ENCODE peak calls at places on chromosome 9, in five cellular contexts. Q, P, K, V and W are unnamed samples. For H3K4me1, the result is how much of the 10 kb centered on the place peaks cover.

GRCh38 chr9:122216138-122216797 is 12.5 kb downstream of the LHX6 start:
- DNase-seq in P (no peak), V (no peak), K (no peak), Q (no peak), W (no peak)

GRCh38 chr9:136596630-136597031 is 50.8 kb upstream of the NOTCH1 start:
- DNase-seq in K (no peak), V (no peak), P (no peak), Q (no peak), W (peak)

GRCh38 chr9:137606005-137606601 is 617 bp downstream of the ARRDC1 start:
- DNase-seq in P (peak), Q (peak), K (no peak), V (no peak), W (peak)

GRCh38 chr9:128684325-128685021 is 4.5 kb upstream of the SET start:
- DNase-seq in Q (peak), K (peak), V (peak), P (peak), W (peak)

GRCh38 chr9:132350861-132351315 is 3.9 kb downstream of the SETX start:
- DNase-seq in V (no peak), Q (no peak), K (peak), P (no peak), W (no peak)

GRCh38 chr9:37410969-37411785 is 11.3 kb upstream of the GRHPR start:
- DNase-seq in V (no peak), K (no peak), Q (no peak), P (no peak), W (peak)

GRCh38 chr9:14415947-14416346 is 102.0 kb upstream of the NFIB start:
- DNase-seq in K (no peak), V (no peak), Q (no peak), P (no peak), W (no peak)

GRCh38 chr9:38686923-38687322 is 33.0 kb downstream of the FAM240B start:
- DNase-seq in Q (no peak), V (no peak), P (no peak), K (no peak), W (no peak)

GRCh38 chr9:94717656-94718225 is 8.8 kb upstream of the AOPEP start:
- DNase-seq in K (no peak), P (no peak), Q (no peak), V (no peak), W (no peak)

GRCh38 chr9:34578241-34579096 is 11.1 kb downstream of the CNTFR start:
- DNase-seq in P (no peak), Q (peak), K (no peak), V (no peak), W (no peak)

GRCh38 chr9:34581318-34581717 is 8.2 kb downstream of the CNTFR start:
- DNase-seq in K (no peak), Q (no peak), P (no peak), V (no peak), W (peak)

GRCh38 chr9:34579097-34579818 is 10.3 kb downstream of the CNTFR start:
- DNase-seq in Q (peak), P (no peak), K (no peak), V (no peak), W (peak)

GRCh38 chr9:34579819-34580185 is 9.7 kb downstream of the CNTFR start:
- DNase-seq in V (no peak), P (no peak), K (no peak), Q (no peak), W (no peak)

DNA sequence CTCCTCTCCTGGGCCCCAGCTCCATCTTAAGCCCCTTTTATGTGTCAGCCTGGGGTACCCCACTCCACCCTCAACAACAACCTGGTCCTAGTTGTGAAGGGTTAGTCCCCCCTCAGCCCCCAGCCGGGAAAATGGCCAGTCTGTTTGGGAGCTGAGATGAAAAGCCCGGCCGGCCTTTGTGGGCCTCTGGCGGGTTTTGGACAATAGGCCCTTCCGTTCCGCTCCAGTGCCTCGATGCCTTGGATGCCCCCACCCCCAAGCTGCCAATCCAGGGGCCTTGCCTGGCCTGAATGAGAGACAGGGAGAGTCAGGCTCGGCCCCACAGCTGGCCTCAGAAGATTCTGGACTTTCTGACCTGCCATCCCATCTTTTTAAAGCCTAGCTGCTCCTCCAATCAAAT is 9.2 kb downstream of the CNTFR start:
- DNase-seq in P (no peak), Q (no peak), K (no peak), V (no peak), W (no peak)
- H3K4me1 ChIP-seq in P (under half), Q (under half), K (under half), V (under half), W (under half)

GRCh38 chr9:124487491-124488182 is 19.6 kb downstream of the NR5A1 start:
- DNase-seq in V (no peak), K (no peak), P (no peak), Q (no peak), W (peak)

GRCh38 chr9:124483481-124483880 is 23.7 kb downstream of the NR5A1 start:
- DNase-seq in V (no peak), Q (no peak), K (no peak), P (no peak), W (no peak)

GRCh38 chr9:124486778-124487490 is 20.3 kb downstream of the NR5A1 start:
- DNase-seq in V (no peak), K (no peak), P (no peak), Q (no peak), W (no peak)

GRCh38 chr9:124485201-124485600 is 22.0 kb downstream of the NR5A1 start:
- DNase-seq in K (no peak), V (no peak), P (no peak), Q (no peak), W (peak)

GRCh38 chr9:124485936-124486335 is 21.3 kb downstream of the NR5A1 start:
- DNase-seq in V (no peak), P (no peak), K (no peak), Q (no peak), W (peak)
- H3K4me1 ChIP-seq in V (under half), P (under half), K (under half), Q (under half), W (under half)

GRCh38 chr9:135369401-135369800 is 110.2 kb upstream of the PPP1R26 start:
- DNase-seq in Q (no peak), K (no peak), V (no peak), P (no peak), W (no peak)
- H3K4me1 ChIP-seq in Q (under half), K (under half), V (under half), P (under half), W (under half)

GRCh38 chr9:124120272-124120671 is 108.7 kb downstream of the LHX2 start:
- DNase-seq in Q (no peak), P (no peak), V (no peak), K (no peak), W (no peak)
- H3K4me1 ChIP-seq in Q (under half), P (under half), V (under half), K (under half), W (under half)

GRCh38 chr9:69805962-69806633 is 14.5 kb upstream of the CFAP95 start:
- DNase-seq in P (no peak), Q (no peak), V (peak), K (no peak), W (peak)
- H3K4me1 ChIP-seq in P (under half), Q (under half), V (under half), K (under half), W (under half)

DNA sequence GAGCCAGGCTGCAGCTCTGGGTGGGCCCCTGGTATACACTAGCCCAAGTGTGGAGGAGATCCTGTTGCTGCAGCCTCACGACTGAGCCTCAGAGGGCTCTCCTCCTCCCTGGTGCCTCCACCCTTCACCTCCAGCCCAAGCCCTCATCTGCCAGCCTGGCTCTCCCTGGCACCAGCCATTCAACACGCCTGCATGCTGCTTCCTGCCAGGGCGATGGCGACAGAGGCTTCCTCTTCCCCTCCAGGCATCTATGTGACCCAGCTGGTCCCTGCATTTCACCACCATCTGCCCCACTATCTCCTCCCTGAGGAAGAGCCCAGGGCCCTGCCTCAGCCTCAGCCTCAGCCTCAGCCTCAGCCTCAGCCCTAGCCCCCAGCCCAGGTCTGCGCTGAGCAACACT is 54.8 kb upstream of the ANGPTL2 start:
- DNase-seq in P (no peak), K (no peak), V (peak), Q (no peak), W (no peak)
- H3K4me1 ChIP-seq in P (under half), K (under half), V (under half), Q (under half), W (under half)

DNA sequence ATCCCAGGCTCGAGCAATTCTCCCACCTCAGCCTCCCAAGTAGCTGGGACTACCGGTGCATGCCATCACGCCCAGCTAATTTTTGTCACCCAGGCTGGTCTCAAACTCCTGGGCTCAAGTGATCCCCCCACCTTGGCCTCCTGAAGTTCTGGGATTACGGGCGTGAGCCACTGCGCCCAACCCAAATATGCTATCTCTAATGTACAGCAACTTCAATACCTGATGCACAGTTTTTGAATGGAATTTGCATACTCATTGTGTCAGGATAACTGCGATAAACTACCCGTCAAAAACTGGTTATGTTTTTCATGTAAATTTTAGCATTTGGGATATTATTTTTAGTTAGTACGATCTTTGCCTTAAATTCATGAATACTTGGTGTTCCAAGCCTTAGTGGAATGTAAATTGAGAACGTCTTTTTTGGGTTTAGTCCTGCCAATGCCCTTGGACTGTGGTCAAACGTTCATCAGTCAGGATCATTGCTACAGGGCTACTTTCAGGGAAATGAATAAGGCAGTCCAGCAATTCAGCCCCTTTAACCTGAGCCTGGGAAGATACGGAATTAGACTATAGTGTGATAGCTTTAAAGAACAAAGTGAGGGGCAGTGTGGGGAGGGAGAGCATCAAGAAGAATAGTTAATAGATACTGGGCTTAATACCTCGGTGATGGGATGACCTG is 4.5 kb downstream of the UGCG start:
- DNase-seq in Q (no peak), V (no peak), P (no peak), K (no peak), W (no peak)
- H3K4me1 ChIP-seq in Q (under half), V (half or more), P (under half), K (under half), W (under half)

DNA sequence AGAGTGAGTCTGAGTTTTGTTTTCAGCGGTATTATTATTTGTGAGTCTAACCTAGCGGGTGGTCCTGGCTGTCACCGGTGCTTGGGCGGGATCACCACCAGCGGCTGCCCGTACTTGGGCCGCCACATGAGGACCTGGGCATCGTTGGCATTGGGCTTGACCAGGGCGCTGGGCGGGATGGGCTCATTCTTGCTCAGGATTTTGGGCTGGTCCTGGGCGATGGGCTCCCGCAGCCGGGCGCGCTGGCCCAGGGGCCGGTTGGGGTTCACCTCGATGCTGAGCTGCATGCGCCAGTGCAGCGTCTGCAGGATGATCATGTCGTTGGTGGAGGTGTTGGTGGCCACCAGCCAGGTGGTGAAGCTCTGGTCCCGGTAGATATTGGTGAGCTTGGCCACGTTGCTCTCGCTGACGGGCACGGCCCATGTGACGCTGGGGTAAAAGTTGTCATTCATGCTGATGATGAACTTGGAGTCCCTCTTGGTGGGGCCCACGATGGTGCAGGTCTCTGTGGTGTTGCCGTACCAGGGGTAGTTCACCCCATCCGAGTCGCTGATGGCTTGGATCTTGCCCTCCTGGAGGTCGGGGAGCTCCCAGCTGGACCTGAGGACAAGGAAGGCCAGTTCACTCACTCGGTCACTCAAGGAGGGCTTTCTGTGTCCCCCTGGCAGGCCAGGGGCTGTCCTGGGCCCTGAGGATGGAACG is 15.4 kb downstream of the FAM78A start:
- DNase-seq in P (no peak), V (peak), K (no peak), Q (no peak), W (no peak)
- H3K4me1 ChIP-seq in P (under half), V (under half), K (under half), Q (under half), W (under half)

GRCh38 chr9:98885575-98886292 is 58.0 kb upstream of the COL15A1 start:
- DNase-seq in V (no peak), P (no peak), K (no peak), Q (no peak), W (no peak)

GRCh38 chr9:98886691-98887229 is 56.9 kb upstream of the COL15A1 start:
- DNase-seq in P (no peak), V (peak), K (no peak), Q (no peak), W (peak)

GRCh38 chr9:98890256-98890655 is 53.5 kb upstream of the COL15A1 start:
- DNase-seq in Q (no peak), V (no peak), P (no peak), K (no peak), W (peak)

GRCh38 chr9:98888794-98889495 is 54.8 kb upstream of the COL15A1 start:
- DNase-seq in V (no peak), K (no peak), Q (no peak), P (no peak), W (peak)

DNA sequence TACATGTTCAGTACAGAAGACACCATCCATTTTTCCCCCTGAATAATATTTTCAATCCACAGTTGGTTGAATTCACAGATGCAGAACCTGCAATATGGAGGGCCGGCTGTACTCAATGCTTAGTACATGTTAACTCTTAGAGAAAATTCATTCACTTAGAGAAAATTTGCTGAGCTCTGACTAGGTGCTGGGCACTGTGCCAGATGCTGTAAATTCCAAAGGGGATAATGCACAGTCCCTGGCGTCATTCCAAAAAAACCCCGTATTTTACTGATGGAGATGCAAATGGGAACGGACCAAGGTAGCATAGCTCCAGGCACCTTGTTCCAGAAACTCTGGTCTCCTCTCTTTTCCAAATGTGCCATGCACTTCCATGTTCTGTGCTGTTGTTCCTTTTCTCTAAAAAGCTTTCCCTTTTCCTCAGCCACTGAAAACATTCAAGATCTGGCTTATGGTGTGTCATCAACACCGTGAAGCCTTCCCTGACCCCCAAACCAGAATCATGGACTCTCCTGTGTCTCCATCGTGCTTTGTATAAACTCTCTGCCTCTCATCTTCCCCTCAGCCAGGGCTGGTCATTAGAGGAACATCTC is 55.7 kb upstream of the COL15A1 start:
- DNase-seq in Q (peak), K (no peak), V (no peak), P (no peak), W (no peak)
- H3K4me1 ChIP-seq in Q (under half), K (under half), V (half or more), P (under half), W (under half)